ENCODE peak calls at places on chromosomes 1 and 21, in eight cellular contexts. One of them, this sample, is unnamed.

GRCh38 chr1:17117451-17118265 is 1.6 kb downstream of the PADI2 start:
- DNase-seq in RWPE2: no peak
- DNase-seq in thoracic aorta: no peak
- DNase-seq in transverse colon: no peak
- DNase-seq in body of pancreas: peak; percentile 68
- DNase-seq in Peyer's patch: no peak
- DNase-seq in fibroblast of lung: no peak
- DNase-seq in neuronal stem cell: no peak
- DNase-seq in this sample: no peak

GRCh38 chr1:35588197-35588910 is 15.2 kb downstream of the TFAP2E start:
- DNase-seq in neuronal stem cell: no peak
- DNase-seq in RWPE2: no peak
- DNase-seq in fibroblast of lung: no peak
- DNase-seq in transverse colon: no peak
- DNase-seq in Peyer's patch: no peak
- DNase-seq in body of pancreas: no peak
- DNase-seq in thoracic aorta: no peak
- DNase-seq in this sample: no peak

GRCh38 chr1:47894718-47895393 is 102.3 kb downstream of the TRABD2B start:
- DNase-seq in fibroblast of lung: no peak
- DNase-seq in transverse colon: peak; percentile 49
- DNase-seq in Peyer's patch: no peak
- DNase-seq in neuronal stem cell: no peak
- DNase-seq in thoracic aorta: no peak
- DNase-seq in RWPE2: peak; percentile 75
- DNase-seq in body of pancreas: peak; percentile 30
- DNase-seq in this sample: no peak

GRCh38 chr1:31063636-31064035 is 1.9 kb downstream of the PUM1 start:
- DNase-seq in Peyer's patch: no peak
- DNase-seq in neuronal stem cell: no peak
- DNase-seq in fibroblast of lung: peak; percentile 54
- DNase-seq in transverse colon: no peak
- DNase-seq in thoracic aorta: no peak
- DNase-seq in body of pancreas: no peak
- DNase-seq in RWPE2: no peak
- DNase-seq in this sample: no peak

GRCh38 chr1:26474824-26475223 is 2.6 kb downstream of the HMGN2 start:
- DNase-seq in transverse colon: no peak
- DNase-seq in neuronal stem cell: no peak
- DNase-seq in RWPE2: no peak
- DNase-seq in fibroblast of lung: no peak
- DNase-seq in body of pancreas: no peak
- DNase-seq in thoracic aorta: no peak
- DNase-seq in Peyer's patch: no peak
- DNase-seq in this sample: no peak

GRCh38 chr1:53343831-53344668 is 16.2 kb upstream of the LRP8 start:
- DNase-seq in Peyer's patch: no peak
- DNase-seq in neuronal stem cell: no peak
- DNase-seq in fibroblast of lung: peak; percentile 18
- DNase-seq in thoracic aorta: no peak
- DNase-seq in RWPE2: peak; percentile 24
- DNase-seq in transverse colon: no peak
- DNase-seq in body of pancreas: peak; percentile 5
- DNase-seq in this sample: no peak

GRCh38 chr1:214470132-214470531 is 81.3 kb downstream of the PTPN14 start:
- DNase-seq in body of pancreas: no peak
- DNase-seq in fibroblast of lung: no peak
- DNase-seq in neuronal stem cell: no peak
- DNase-seq in thoracic aorta: no peak
- DNase-seq in Peyer's patch: no peak
- DNase-seq in transverse colon: no peak
- DNase-seq in RWPE2: no peak
- DNase-seq in this sample: no peak

GRCh38 chr1:32063261-32063681 is 9.5 kb upstream of the TMEM39B start:
- DNase-seq in Peyer's patch: no peak
- DNase-seq in RWPE2: no peak
- DNase-seq in transverse colon: no peak
- DNase-seq in neuronal stem cell: no peak
- DNase-seq in body of pancreas: no peak
- DNase-seq in fibroblast of lung: peak; percentile 63
- DNase-seq in thoracic aorta: no peak
- DNase-seq in this sample: no peak

GRCh38 chr1:69700770-69701169 is 133.0 kb downstream of the LRRC7 start:
- DNase-seq in thoracic aorta: no peak
- DNase-seq in transverse colon: no peak
- DNase-seq in fibroblast of lung: peak; percentile 15
- DNase-seq in body of pancreas: no peak
- DNase-seq in neuronal stem cell: peak; percentile 3
- DNase-seq in Peyer's patch: no peak
- DNase-seq in RWPE2: no peak
- DNase-seq in this sample: no peak

GRCh38 chr21:45190013-45190412 is 97.7 kb downstream of the POFUT2 start:
- DNase-seq in RWPE2: no peak
- DNase-seq in thoracic aorta: no peak
- DNase-seq in neuronal stem cell: no peak
- DNase-seq in body of pancreas: no peak
- DNase-seq in transverse colon: no peak
- DNase-seq in fibroblast of lung: no peak
- DNase-seq in Peyer's patch: no peak
- DNase-seq in this sample: no peak

GRCh38 chr1:201455098-201455497 is 13.9 kb downstream of the PHLDA3 start:
- DNase-seq in Peyer's patch: no peak
- DNase-seq in RWPE2: no peak
- DNase-seq in body of pancreas: no peak
- DNase-seq in fibroblast of lung: no peak
- DNase-seq in thoracic aorta: no peak
- DNase-seq in transverse colon: no peak
- DNase-seq in neuronal stem cell: no peak
- DNase-seq in this sample: no peak

GRCh38 chr1:27548858-27549719 is 54.9 kb downstream of the AHDC1 start:
- DNase-seq in Peyer's patch: no peak
- DNase-seq in neuronal stem cell: no peak
- DNase-seq in fibroblast of lung: no peak
- DNase-seq in RWPE2: no peak
- DNase-seq in thoracic aorta: no peak
- DNase-seq in transverse colon: no peak
- DNase-seq in body of pancreas: no peak
- DNase-seq in this sample: no peak

GRCh38 chr21:34844033-34844923 is 175.5 kb downstream of the CLIC6 start:
- DNase-seq in transverse colon: peak; percentile 39
- DNase-seq in body of pancreas: peak; percentile 44
- DNase-seq in thoracic aorta: no peak
- DNase-seq in Peyer's patch: no peak
- DNase-seq in neuronal stem cell: no peak
- DNase-seq in fibroblast of lung: peak; percentile 39
- DNase-seq in RWPE2: no peak
- DNase-seq in this sample: no peak

GRCh38 chr1:229640455-229640854 is 14.4 kb downstream of the URB2 start:
- DNase-seq in fibroblast of lung: no peak
- DNase-seq in transverse colon: peak; percentile 43
- DNase-seq in body of pancreas: no peak
- DNase-seq in Peyer's patch: no peak
- DNase-seq in neuronal stem cell: no peak
- DNase-seq in RWPE2: no peak
- DNase-seq in thoracic aorta: no peak
- DNase-seq in this sample: no peak

GRCh38 chr1:19208710-19209438 is 1.2 kb downstream of the UBR4 start:
- DNase-seq in body of pancreas: no peak
- DNase-seq in thoracic aorta: no peak
- DNase-seq in fibroblast of lung: peak; percentile 73
- DNase-seq in transverse colon: no peak
- DNase-seq in neuronal stem cell: no peak
- DNase-seq in RWPE2: no peak
- DNase-seq in Peyer's patch: no peak
- DNase-seq in this sample: no peak

GRCh38 chr1:243944429-243945160 is 94.6 kb upstream of the AKT3 start:
- DNase-seq in transverse colon: no peak
- DNase-seq in fibroblast of lung: peak; percentile 27
- DNase-seq in neuronal stem cell: no peak
- DNase-seq in Peyer's patch: no peak
- DNase-seq in RWPE2: peak; percentile 86
- DNase-seq in thoracic aorta: no peak
- DNase-seq in body of pancreas: peak; percentile 30
- DNase-seq in this sample: no peak

GRCh38 chr1:9075023-9075422 is 5.6 kb upstream of the SLC2A5 start:
- DNase-seq in thoracic aorta: no peak
- DNase-seq in RWPE2: no peak
- DNase-seq in neuronal stem cell: no peak
- DNase-seq in fibroblast of lung: no peak
- DNase-seq in body of pancreas: no peak
- DNase-seq in Peyer's patch: no peak
- DNase-seq in transverse colon: no peak
- DNase-seq in this sample: no peak

GRCh38 chr1:119920104-119920968 is 24.0 kb upstream of the ADAM30 start:
- DNase-seq in neuronal stem cell: no peak
- DNase-seq in fibroblast of lung: no peak
- DNase-seq in thoracic aorta: no peak
- DNase-seq in Peyer's patch: no peak
- DNase-seq in body of pancreas: no peak
- DNase-seq in transverse colon: no peak
- DNase-seq in RWPE2: no peak
- DNase-seq in this sample: no peak

GRCh38 chr1:58310469-58310868 is 236.1 kb downstream of the OMA1 start:
- DNase-seq in thoracic aorta: no peak
- DNase-seq in RWPE2: no peak
- DNase-seq in body of pancreas: peak; percentile 81
- DNase-seq in fibroblast of lung: no peak
- DNase-seq in neuronal stem cell: no peak
- DNase-seq in Peyer's patch: no peak
- DNase-seq in transverse colon: no peak
- DNase-seq in this sample: no peak

GRCh38 chr1:168408531-168409242 is 128.0 kb downstream of the TBX19 start:
- DNase-seq in neuronal stem cell: no peak
- DNase-seq in body of pancreas: no peak
- DNase-seq in thoracic aorta: no peak
- DNase-seq in fibroblast of lung: peak; percentile 73
- DNase-seq in Peyer's patch: no peak
- DNase-seq in RWPE2: no peak
- DNase-seq in transverse colon: no peak
- DNase-seq in this sample: peak; percentile 40

GRCh38 chr1:184366992-184367391 is 19.8 kb upstream of the C1orf21 start:
- DNase-seq in Peyer's patch: no peak
- DNase-seq in transverse colon: no peak
- DNase-seq in thoracic aorta: no peak
- DNase-seq in neuronal stem cell: no peak
- DNase-seq in RWPE2: no peak
- DNase-seq in fibroblast of lung: no peak
- DNase-seq in body of pancreas: no peak
- DNase-seq in this sample: no peak

GRCh38 chr1:57061369-57061768 is 95.6 kb upstream of the C8B start:
- DNase-seq in body of pancreas: no peak
- DNase-seq in RWPE2: no peak
- DNase-seq in Peyer's patch: no peak
- DNase-seq in neuronal stem cell: no peak
- DNase-seq in thoracic aorta: no peak
- DNase-seq in fibroblast of lung: peak; percentile 5
- DNase-seq in transverse colon: no peak
- DNase-seq in this sample: no peak

GRCh38 chr1:68331117-68331865 is 99.0 kb upstream of the WLS start:
- DNase-seq in Peyer's patch: no peak
- DNase-seq in RWPE2: no peak
- DNase-seq in neuronal stem cell: no peak
- DNase-seq in transverse colon: no peak
- DNase-seq in body of pancreas: no peak
- DNase-seq in thoracic aorta: no peak
- DNase-seq in fibroblast of lung: peak; percentile 98
- DNase-seq in this sample: no peak

GRCh38 chr1:193185206-193185605 is 1.2 kb downstream of the B3GALT2 start:
- DNase-seq in transverse colon: no peak
- DNase-seq in fibroblast of lung: no peak
- DNase-seq in Peyer's patch: no peak
- DNase-seq in thoracic aorta: no peak
- DNase-seq in RWPE2: no peak
- DNase-seq in body of pancreas: no peak
- DNase-seq in neuronal stem cell: no peak
- DNase-seq in this sample: no peak
- H3K27ac ChIP-seq in transverse colon: peak overlapping the region; percentile 77
- H3K27ac ChIP-seq in fibroblast of lung: no peak overlapping the region
- H3K27ac ChIP-seq in Peyer's patch: peak overlapping the region; percentile 73
- H3K27ac ChIP-seq in thoracic aorta: no peak overlapping the region
- H3K27ac ChIP-seq in RWPE2: peak overlapping the region; percentile 33
- H3K27ac ChIP-seq in body of pancreas: no peak overlapping the region
- H3K27ac ChIP-seq in neuronal stem cell: no peak overlapping the region
- H3K27ac ChIP-seq in this sample: no peak overlapping the region

GRCh38 chr1:5865774-5866173 is 126.5 kb downstream of the NPHP4 start:
- DNase-seq in thoracic aorta: no peak
- DNase-seq in RWPE2: no peak
- DNase-seq in transverse colon: no peak
- DNase-seq in fibroblast of lung: no peak
- DNase-seq in Peyer's patch: no peak
- DNase-seq in body of pancreas: no peak
- DNase-seq in neuronal stem cell: peak; percentile 46
- DNase-seq in this sample: no peak
- H3K27ac ChIP-seq in thoracic aorta: no peak overlapping the region
- H3K27ac ChIP-seq in RWPE2: no peak overlapping the region
- H3K27ac ChIP-seq in transverse colon: no peak overlapping the region
- H3K27ac ChIP-seq in fibroblast of lung: no peak overlapping the region
- H3K27ac ChIP-seq in Peyer's patch: no peak overlapping the region
- H3K27ac ChIP-seq in body of pancreas: no peak overlapping the region
- H3K27ac ChIP-seq in neuronal stem cell: peak overlapping the region; percentile 4
- H3K27ac ChIP-seq in this sample: no peak overlapping the region

DNA sequence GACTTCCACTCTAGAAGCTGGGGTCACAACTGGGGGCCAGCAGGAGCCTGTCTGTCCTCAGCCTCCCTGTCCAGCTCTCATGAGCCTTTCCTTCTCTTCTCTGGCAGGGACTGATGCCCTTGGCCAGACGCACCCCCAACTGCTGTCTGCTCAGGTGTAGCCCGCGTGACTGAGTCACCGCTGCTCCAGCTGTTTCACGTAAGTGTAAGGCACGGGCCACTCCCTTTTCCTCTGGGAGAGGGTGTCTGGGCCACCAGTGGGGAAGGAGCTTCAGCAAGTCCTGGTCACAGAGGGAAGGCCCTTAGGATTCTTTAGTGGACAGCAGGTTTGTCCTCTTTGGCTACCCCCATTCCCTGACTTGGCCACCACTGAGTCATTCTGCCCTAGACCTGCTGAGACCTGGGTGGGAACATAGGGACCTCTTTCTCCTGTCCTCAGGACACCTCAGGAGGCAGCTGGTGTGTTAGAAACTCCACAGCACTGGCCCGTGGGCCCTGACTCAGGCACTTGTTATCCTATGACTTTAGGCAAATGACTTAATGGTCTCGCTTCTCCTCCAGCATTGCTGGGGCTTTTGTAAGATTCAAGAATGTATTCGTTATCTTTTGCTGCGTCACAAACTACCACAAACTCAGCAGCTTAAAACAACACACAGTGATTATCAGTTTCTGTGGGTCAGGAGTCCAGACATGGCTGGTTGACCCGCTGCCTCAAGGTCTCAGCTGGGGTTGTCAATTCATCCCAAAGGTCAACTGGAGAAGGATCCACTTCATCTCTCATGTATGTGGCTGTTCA is 64.8 kb downstream of the FAM163A start:
- DNase-seq in transverse colon: no peak
- DNase-seq in Peyer's patch: no peak
- DNase-seq in thoracic aorta: no peak
- DNase-seq in fibroblast of lung: peak; percentile 96
- DNase-seq in neuronal stem cell: no peak
- DNase-seq in RWPE2: no peak
- DNase-seq in body of pancreas: no peak
- DNase-seq in this sample: no peak
- H3K27ac ChIP-seq in transverse colon: no peak overlapping the region
- H3K27ac ChIP-seq in Peyer's patch: no peak overlapping the region
- H3K27ac ChIP-seq in thoracic aorta: no peak overlapping the region
- H3K27ac ChIP-seq in fibroblast of lung: no peak overlapping the region
- H3K27ac ChIP-seq in neuronal stem cell: no peak overlapping the region
- H3K27ac ChIP-seq in RWPE2: no peak overlapping the region
- H3K27ac ChIP-seq in body of pancreas: no peak overlapping the region
- H3K27ac ChIP-seq in this sample: no peak overlapping the region

GRCh38 chr1:204791453-204792366 is 79.0 kb upstream of the NFASC start:
- DNase-seq in Peyer's patch: peak; percentile 77
- DNase-seq in fibroblast of lung: peak; percentile 38
- DNase-seq in transverse colon: peak; percentile 81
- DNase-seq in RWPE2: no peak
- DNase-seq in thoracic aorta: no peak
- DNase-seq in body of pancreas: peak; percentile 79
- DNase-seq in neuronal stem cell: peak; percentile 74
- DNase-seq in this sample: peak; percentile 54
- H3K27ac ChIP-seq in Peyer's patch: no peak overlapping the region
- H3K27ac ChIP-seq in fibroblast of lung: no peak overlapping the region
- H3K27ac ChIP-seq in transverse colon: no peak overlapping the region
- H3K27ac ChIP-seq in RWPE2: no peak overlapping the region
- H3K27ac ChIP-seq in thoracic aorta: no peak overlapping the region
- H3K27ac ChIP-seq in body of pancreas: no peak overlapping the region
- H3K27ac ChIP-seq in neuronal stem cell: no peak overlapping the region
- H3K27ac ChIP-seq in this sample: no peak overlapping the region

This sample was measured in CD8-positive, alpha-beta memory T cell.